ENCODE peak calls at places on chromosomes 4 and X, in seven cellular contexts. One of them, this sample, is unnamed.

GRCh38 chrX:113212052-113212451 is 371.4 kb upstream of the AMOT start:
- DNase-seq in A549: no peak
- DNase-seq in NCI-H1105: no peak
- DNase-seq in EL: no peak
- DNase-seq in iris pigment epithelial cell: no peak
- DNase-seq in HuH-7: no peak
- DNase-seq in stimulated activated CD8-positive, alpha-beta memory T cell treated with anti-CD3 and anti-CD28 coated beads, Interleukin-4, amount 100 ng/mL, for 24 hours: no peak
- DNase-seq in this sample: no peak

GRCh38 chrX:334331-334891 is 15.8 kb upstream of the GTPBP6 start:
- DNase-seq in A549: no peak
- DNase-seq in NCI-H1105: no peak
- DNase-seq in EL: no peak
- DNase-seq in iris pigment epithelial cell: no peak
- DNase-seq in HuH-7: no peak
- DNase-seq in stimulated activated CD8-positive, alpha-beta memory T cell treated with anti-CD3 and anti-CD28 coated beads, Interleukin-4, amount 100 ng/mL, for 24 hours: no peak
- DNase-seq in this sample: no peak

GRCh38 chr4:121030151-121030550 is 42.2 kb downstream of the NDNF start:
- DNase-seq in A549: no peak
- DNase-seq in NCI-H1105: no peak
- DNase-seq in EL: no peak
- DNase-seq in iris pigment epithelial cell: no peak
- DNase-seq in HuH-7: no peak
- DNase-seq in stimulated activated CD8-positive, alpha-beta memory T cell treated with anti-CD3 and anti-CD28 coated beads, Interleukin-4, amount 100 ng/mL, for 24 hours: no peak
- DNase-seq in this sample: no peak

GRCh38 chrX:15751160-15751819 is 13.2 kb downstream of the CA5B start:
- DNase-seq in A549: peak; percentile 22
- DNase-seq in NCI-H1105: no peak
- DNase-seq in EL: peak; percentile 57
- DNase-seq in iris pigment epithelial cell: no peak
- DNase-seq in HuH-7: no peak
- DNase-seq in stimulated activated CD8-positive, alpha-beta memory T cell treated with anti-CD3 and anti-CD28 coated beads, Interleukin-4, amount 100 ng/mL, for 24 hours: no peak
- DNase-seq in this sample: no peak

GRCh38 chrX:1451676-1452496 is 823 bp downstream of the ASMTL start:
- DNase-seq in A549: no peak
- DNase-seq in NCI-H1105: no peak
- DNase-seq in EL: no peak
- DNase-seq in iris pigment epithelial cell: no peak
- DNase-seq in HuH-7: no peak
- DNase-seq in stimulated activated CD8-positive, alpha-beta memory T cell treated with anti-CD3 and anti-CD28 coated beads, Interleukin-4, amount 100 ng/mL, for 24 hours: no peak
- DNase-seq in this sample: no peak

GRCh38 chr4:143389543-143390195 is 53.0 kb downstream of the GAB1 start:
- DNase-seq in A549: no peak
- DNase-seq in NCI-H1105: no peak
- DNase-seq in EL: peak; percentile 53
- DNase-seq in iris pigment epithelial cell: peak; percentile 76
- DNase-seq in HuH-7: no peak
- DNase-seq in stimulated activated CD8-positive, alpha-beta memory T cell treated with anti-CD3 and anti-CD28 coated beads, Interleukin-4, amount 100 ng/mL, for 24 hours: no peak
- DNase-seq in this sample: no peak

GRCh38 chr4:138507527-138507926 is 265.4 kb upstream of the SLC7A11 start:
- DNase-seq in A549: peak; percentile 3
- DNase-seq in NCI-H1105: no peak
- DNase-seq in EL: peak; percentile 65
- DNase-seq in iris pigment epithelial cell: peak; percentile 95
- DNase-seq in HuH-7: no peak
- DNase-seq in stimulated activated CD8-positive, alpha-beta memory T cell treated with anti-CD3 and anti-CD28 coated beads, Interleukin-4, amount 100 ng/mL, for 24 hours: no peak
- DNase-seq in this sample: peak; percentile 71

GRCh38 chrX:113522814-113523213 is 682.2 kb upstream of the AMOT start:
- DNase-seq in A549: no peak
- DNase-seq in NCI-H1105: no peak
- DNase-seq in EL: no peak
- DNase-seq in iris pigment epithelial cell: peak; percentile 33
- DNase-seq in HuH-7: no peak
- DNase-seq in stimulated activated CD8-positive, alpha-beta memory T cell treated with anti-CD3 and anti-CD28 coated beads, Interleukin-4, amount 100 ng/mL, for 24 hours: no peak
- DNase-seq in this sample: no peak

GRCh38 chr4:44495136-44495535 is 46.5 kb upstream of the KCTD8 start:
- DNase-seq in A549: no peak
- DNase-seq in NCI-H1105: no peak
- DNase-seq in EL: no peak
- DNase-seq in iris pigment epithelial cell: no peak
- DNase-seq in HuH-7: no peak
- DNase-seq in stimulated activated CD8-positive, alpha-beta memory T cell treated with anti-CD3 and anti-CD28 coated beads, Interleukin-4, amount 100 ng/mL, for 24 hours: no peak
- DNase-seq in this sample: no peak

GRCh38 chrX:49070988-49071387 is 2.8 kb downstream of the PRAF2 start:
- DNase-seq in A549: no peak
- DNase-seq in NCI-H1105: no peak
- DNase-seq in EL: no peak
- DNase-seq in iris pigment epithelial cell: no peak
- DNase-seq in HuH-7: no peak
- DNase-seq in stimulated activated CD8-positive, alpha-beta memory T cell treated with anti-CD3 and anti-CD28 coated beads, Interleukin-4, amount 100 ng/mL, for 24 hours: no peak
- DNase-seq in this sample: no peak

GRCh38 chr4:96326846-96327245 is 487.0 kb downstream of the PDHA2 start:
- DNase-seq in A549: no peak
- DNase-seq in NCI-H1105: no peak
- DNase-seq in EL: no peak
- DNase-seq in iris pigment epithelial cell: peak; percentile 1
- DNase-seq in HuH-7: no peak
- DNase-seq in stimulated activated CD8-positive, alpha-beta memory T cell treated with anti-CD3 and anti-CD28 coated beads, Interleukin-4, amount 100 ng/mL, for 24 hours: no peak
- DNase-seq in this sample: no peak

GRCh38 chr4:101205878-101206277 is 141.4 kb downstream of the PPP3CA start:
- DNase-seq in A549: peak; percentile 28
- DNase-seq in NCI-H1105: no peak
- DNase-seq in EL: no peak
- DNase-seq in iris pigment epithelial cell: peak; percentile 83
- DNase-seq in HuH-7: no peak
- DNase-seq in stimulated activated CD8-positive, alpha-beta memory T cell treated with anti-CD3 and anti-CD28 coated beads, Interleukin-4, amount 100 ng/mL, for 24 hours: no peak
- DNase-seq in this sample: no peak

GRCh38 chrX:134396174-134396573 is 63.8 kb upstream of the HPRT1 start:
- DNase-seq in A549: peak; percentile 9
- DNase-seq in NCI-H1105: no peak
- DNase-seq in EL: peak; percentile 5
- DNase-seq in iris pigment epithelial cell: peak; percentile 14
- DNase-seq in HuH-7: no peak
- DNase-seq in stimulated activated CD8-positive, alpha-beta memory T cell treated with anti-CD3 and anti-CD28 coated beads, Interleukin-4, amount 100 ng/mL, for 24 hours: no peak
- DNase-seq in this sample: no peak

GRCh38 chrX:108001218-108001814 is 19.1 kb upstream of the TEX13B start:
- DNase-seq in A549: peak; percentile 70
- DNase-seq in NCI-H1105: peak; percentile 54
- DNase-seq in EL: peak; percentile 51
- DNase-seq in iris pigment epithelial cell: peak; percentile 64
- DNase-seq in HuH-7: peak; percentile 30
- DNase-seq in stimulated activated CD8-positive, alpha-beta memory T cell treated with anti-CD3 and anti-CD28 coated beads, Interleukin-4, amount 100 ng/mL, for 24 hours: no peak
- DNase-seq in this sample: no peak

GRCh38 chr4:2179717-2180116 is 62.2 kb downstream of the HAUS3 start:
- DNase-seq in A549: no peak
- DNase-seq in NCI-H1105: no peak
- DNase-seq in EL: no peak
- DNase-seq in iris pigment epithelial cell: no peak
- DNase-seq in HuH-7: no peak
- DNase-seq in stimulated activated CD8-positive, alpha-beta memory T cell treated with anti-CD3 and anti-CD28 coated beads, Interleukin-4, amount 100 ng/mL, for 24 hours: no peak
- DNase-seq in this sample: no peak

GRCh38 chr4:47213106-47213505 is 181.7 kb downstream of the GABRB1 start:
- DNase-seq in A549: no peak
- DNase-seq in NCI-H1105: no peak
- DNase-seq in EL: peak; percentile 11
- DNase-seq in iris pigment epithelial cell: no peak
- DNase-seq in HuH-7: no peak
- DNase-seq in stimulated activated CD8-positive, alpha-beta memory T cell treated with anti-CD3 and anti-CD28 coated beads, Interleukin-4, amount 100 ng/mL, for 24 hours: no peak
- DNase-seq in this sample: no peak

GRCh38 chr4:54683616-54684346 is 26.0 kb downstream of the KIT start:
- DNase-seq in A549: peak; percentile 20
- DNase-seq in NCI-H1105: no peak
- DNase-seq in EL: peak; percentile 14
- DNase-seq in iris pigment epithelial cell: no peak
- DNase-seq in HuH-7: no peak
- DNase-seq in stimulated activated CD8-positive, alpha-beta memory T cell treated with anti-CD3 and anti-CD28 coated beads, Interleukin-4, amount 100 ng/mL, for 24 hours: peak; percentile 17
- DNase-seq in this sample: no peak

GRCh38 chrX:136162827-136163427 is 15.6 kb downstream of the FHL1 start:
- DNase-seq in A549: peak; percentile 59
- DNase-seq in NCI-H1105: no peak
- DNase-seq in EL: peak; percentile 60
- DNase-seq in iris pigment epithelial cell: peak; percentile 61
- DNase-seq in HuH-7: peak; percentile 32
- DNase-seq in stimulated activated CD8-positive, alpha-beta memory T cell treated with anti-CD3 and anti-CD28 coated beads, Interleukin-4, amount 100 ng/mL, for 24 hours: peak; percentile 13
- DNase-seq in this sample: no peak

GRCh38 chrX:54357414-54358377 is at the start of gene WNK3:
- DNase-seq in A549: peak; percentile 48
- DNase-seq in NCI-H1105: peak; percentile 86
- DNase-seq in EL: peak; percentile 41
- DNase-seq in iris pigment epithelial cell: peak; percentile 72
- DNase-seq in HuH-7: no peak
- DNase-seq in stimulated activated CD8-positive, alpha-beta memory T cell treated with anti-CD3 and anti-CD28 coated beads, Interleukin-4, amount 100 ng/mL, for 24 hours: peak; percentile 11
- DNase-seq in this sample: no peak

GRCh38 chrX:129755779-129756650 is 17.2 kb downstream of the XPNPEP2 start:
- DNase-seq in A549: no peak
- DNase-seq in NCI-H1105: no peak
- DNase-seq in EL: no peak
- DNase-seq in iris pigment epithelial cell: no peak
- DNase-seq in HuH-7: no peak
- DNase-seq in stimulated activated CD8-positive, alpha-beta memory T cell treated with anti-CD3 and anti-CD28 coated beads, Interleukin-4, amount 100 ng/mL, for 24 hours: no peak
- DNase-seq in this sample: no peak

GRCh38 chrX:119181491-119181890 is 53.9 kb upstream of the KIAA1210 start:
- DNase-seq in A549: peak; percentile 48
- DNase-seq in NCI-H1105: no peak
- DNase-seq in EL: peak; percentile 1
- DNase-seq in iris pigment epithelial cell: no peak
- DNase-seq in HuH-7: peak; percentile 41
- DNase-seq in stimulated activated CD8-positive, alpha-beta memory T cell treated with anti-CD3 and anti-CD28 coated beads, Interleukin-4, amount 100 ng/mL, for 24 hours: no peak
- DNase-seq in this sample: no peak

GRCh38 chr4:120544838-120545237 is 377.7 kb downstream of the PRDM5 start:
- DNase-seq in A549: peak; percentile 2
- DNase-seq in NCI-H1105: no peak
- DNase-seq in EL: peak; percentile 1
- DNase-seq in iris pigment epithelial cell: no peak
- DNase-seq in HuH-7: no peak
- DNase-seq in stimulated activated CD8-positive, alpha-beta memory T cell treated with anti-CD3 and anti-CD28 coated beads, Interleukin-4, amount 100 ng/mL, for 24 hours: no peak
- DNase-seq in this sample: no peak

GRCh38 chr4:93480452-93480851 is 348.1 kb upstream of the ATOH1 start:
- DNase-seq in A549: no peak
- DNase-seq in NCI-H1105: no peak
- DNase-seq in EL: no peak
- DNase-seq in iris pigment epithelial cell: no peak
- DNase-seq in HuH-7: no peak
- DNase-seq in stimulated activated CD8-positive, alpha-beta memory T cell treated with anti-CD3 and anti-CD28 coated beads, Interleukin-4, amount 100 ng/mL, for 24 hours: no peak
- DNase-seq in this sample: no peak

GRCh38 chr4:145580906-145581305 is 38.3 kb upstream of the MMAA start:
- DNase-seq in A549: peak; percentile 5
- DNase-seq in NCI-H1105: no peak
- DNase-seq in EL: no peak
- DNase-seq in iris pigment epithelial cell: no peak
- DNase-seq in HuH-7: no peak
- DNase-seq in stimulated activated CD8-positive, alpha-beta memory T cell treated with anti-CD3 and anti-CD28 coated beads, Interleukin-4, amount 100 ng/mL, for 24 hours: no peak
- DNase-seq in this sample: no peak

GRCh38 chr4:39442910-39443480 is 15.7 kb downstream of the RPL9 start:
- DNase-seq in A549: no peak
- DNase-seq in NCI-H1105: no peak
- DNase-seq in EL: no peak
- DNase-seq in iris pigment epithelial cell: no peak
- DNase-seq in HuH-7: no peak
- DNase-seq in stimulated activated CD8-positive, alpha-beta memory T cell treated with anti-CD3 and anti-CD28 coated beads, Interleukin-4, amount 100 ng/mL, for 24 hours: no peak
- DNase-seq in this sample: no peak

GRCh38 chr4:6208416-6208815 is 8.1 kb upstream of the JAKMIP1 start:
- DNase-seq in A549: no peak
- DNase-seq in NCI-H1105: no peak
- DNase-seq in EL: no peak
- DNase-seq in iris pigment epithelial cell: no peak
- DNase-seq in HuH-7: no peak
- DNase-seq in stimulated activated CD8-positive, alpha-beta memory T cell treated with anti-CD3 and anti-CD28 coated beads, Interleukin-4, amount 100 ng/mL, for 24 hours: no peak
- DNase-seq in this sample: no peak

GRCh38 chrX:103061486-103061885 is 2.5 kb downstream of the BEX1 start:
- DNase-seq in A549: no peak
- DNase-seq in NCI-H1105: no peak
- DNase-seq in EL: peak; percentile 15
- DNase-seq in iris pigment epithelial cell: no peak
- DNase-seq in HuH-7: no peak
- DNase-seq in stimulated activated CD8-positive, alpha-beta memory T cell treated with anti-CD3 and anti-CD28 coated beads, Interleukin-4, amount 100 ng/mL, for 24 hours: no peak
- DNase-seq in this sample: no peak

GRCh38 chr4:42906906-42907774 is 14.6 kb downstream of the GRXCR1 start:
- DNase-seq in A549: no peak
- DNase-seq in NCI-H1105: no peak
- DNase-seq in EL: no peak
- DNase-seq in iris pigment epithelial cell: peak; percentile 0
- DNase-seq in HuH-7: no peak
- DNase-seq in stimulated activated CD8-positive, alpha-beta memory T cell treated with anti-CD3 and anti-CD28 coated beads, Interleukin-4, amount 100 ng/mL, for 24 hours: no peak
- DNase-seq in this sample: no peak

GRCh38 chr4:152038238-152038637 is 277.4 kb upstream of the GATB start:
- DNase-seq in A549: no peak
- DNase-seq in NCI-H1105: no peak
- DNase-seq in EL: peak; percentile 17
- DNase-seq in iris pigment epithelial cell: peak; percentile 62
- DNase-seq in HuH-7: no peak
- DNase-seq in stimulated activated CD8-positive, alpha-beta memory T cell treated with anti-CD3 and anti-CD28 coated beads, Interleukin-4, amount 100 ng/mL, for 24 hours: no peak
- DNase-seq in this sample: no peak

GRCh38 chrX:111861605-111862004 is 14.4 kb upstream of the TRPC5OS start:
- DNase-seq in A549: no peak
- DNase-seq in NCI-H1105: no peak
- DNase-seq in EL: no peak
- DNase-seq in iris pigment epithelial cell: no peak
- DNase-seq in HuH-7: no peak
- DNase-seq in stimulated activated CD8-positive, alpha-beta memory T cell treated with anti-CD3 and anti-CD28 coated beads, Interleukin-4, amount 100 ng/mL, for 24 hours: no peak
- DNase-seq in this sample: no peak